ENCODE peak calls at places on chromosome 20, in five cellular contexts. A is GM23248, R is D341Med, F is AML-193, U is MCF 10A. T is an unnamed sample.

GRCh38 chr20:2535711-2536561 is 437 bp upstream of the TMC2 start:
- DNase-seq in A (no peak), R (no peak), F (no peak), U (no peak), T (no peak)

GRCh38 chr20:34459209-34459608 is 57.0 kb upstream of the DYNLRB1 start:
- DNase-seq in A (no peak), R (no peak), F (no peak), U (no peak), T (no peak)

GRCh38 chr20:63775096-63775978 is 35.8 kb downstream of the SLC2A4RG start:
- DNase-seq in A (peak), R (peak), F (no peak), U (no peak), T (peak)

GRCh38 chr20:10476319-10476724 is 41.2 kb downstream of the SLX4IP start:
- DNase-seq in A (peak), R (no peak), F (peak), U (no peak), T (no peak)

GRCh38 chr20:10647471-10647870 is 26.3 kb downstream of the JAG1 start:
- DNase-seq in A (peak), R (no peak), F (no peak), U (peak), T (no peak)

GRCh38 chr20:49647509-49647908 is 66.2 kb downstream of the B4GALT5 start:
- DNase-seq in A (peak), R (no peak), F (no peak), U (no peak), T (no peak)

GRCh38 chr20:56974499-56975250 is 291.8 kb downstream of the BMP7 start:
- DNase-seq in A (peak), R (peak), F (peak), U (peak), T (no peak)

GRCh38 chr20:16709017-16709416 is 20.8 kb upstream of the SNRPB2 start:
- DNase-seq in A (no peak), R (no peak), F (peak), U (no peak), T (no peak)

GRCh38 chr20:19497064-19497463 is 261.0 kb upstream of the RIN2 start:
- DNase-seq in A (peak), R (no peak), F (no peak), U (peak), T (no peak)

GRCh38 chr20:1437222-1437904 is 29.3 kb downstream of the NSFL1C start:
- DNase-seq in A (peak), R (peak), F (peak), U (peak), T (peak)

GRCh38 chr20:63240004-63240403 is 4.3 kb downstream of the BIRC7 start:
- DNase-seq in A (no peak), R (no peak), F (no peak), U (no peak), T (no peak)

GRCh38 chr20:38120625-38120988 is 44.5 kb downstream of the TGM2 start:
- DNase-seq in A (no peak), R (no peak), F (no peak), U (no peak), T (no peak)

GRCh38 chr20:32762754-32763201 is 593 bp downstream of the DNMT3B start:
- DNase-seq in A (peak), R (no peak), F (no peak), U (no peak), T (no peak)

GRCh38 chr20:44418069-44418905 is 57.4 kb upstream of the TTPAL start:
- DNase-seq in A (no peak), R (no peak), F (no peak), U (no peak), T (no peak)

GRCh38 chr20:46312075-46312944 is 4.0 kb upstream of the CDH22 start:
- DNase-seq in A (no peak), R (peak), F (no peak), U (no peak), T (peak)

GRCh38 chr20:22578221-22579118 is 5.9 kb downstream of the FOXA2 start:
- DNase-seq in A (no peak), R (no peak), F (no peak), U (no peak), T (no peak)

GRCh38 chr20:63117661-63118302 is 98.1 kb downstream of the YTHDF1 start:
- DNase-seq in A (no peak), R (no peak), F (no peak), U (no peak), T (no peak)

GRCh38 chr20:10111144-10111771 is 76.5 kb downstream of the ANKEF1 start:
- DNase-seq in A (no peak), R (no peak), F (no peak), U (no peak), T (no peak)

GRCh38 chr20:5864428-5864827 is 85.9 kb downstream of the TRMT6 start:
- DNase-seq in A (no peak), R (no peak), F (no peak), U (no peak), T (no peak)

GRCh38 chr20:62786100-62786499 is 10.2 kb upstream of the MRGBP start:
- DNase-seq in A (no peak), R (no peak), F (no peak), U (no peak), T (no peak)

GRCh38 chr20:3168079-3168828 is 5.1 kb downstream of the LZTS3 start:
- DNase-seq in A (no peak), R (no peak), F (no peak), U (no peak), T (no peak)

GRCh38 chr20:40688129-40689099 is 622 bp downstream of the MAFB start:
- DNase-seq in A (peak), R (peak), F (no peak), U (peak), T (no peak)

GRCh38 chr20:25468126-25469075 is 60.9 kb downstream of the GINS1 start:
- DNase-seq in A (no peak), R (no peak), F (no peak), U (no peak), T (no peak)

GRCh38 chr20:63895886-63896135 is 885 bp downstream of the DNAJC5 start:
- DNase-seq in A (peak), R (no peak), F (no peak), U (peak), T (no peak)

GRCh38 chr20:45470262-45470931 is 844 bp downstream of the WFDC2 start:
- DNase-seq in A (peak), R (peak), F (no peak), U (no peak), T (no peak)

GRCh38 chr20:56765172-56766073 is 136.3 kb downstream of the TFAP2C start:
- DNase-seq in A (peak), R (no peak), F (no peak), U (peak), T (no peak)

GRCh38 chr20:31602779-31603441 is 2.2 kb upstream of the ID1 start:
- DNase-seq in A (peak), R (no peak), F (peak), U (peak), T (no peak)

GRCh38 chr20:25706793-25707192 is 10.1 kb upstream of the ZNF337 start:
- DNase-seq in A (no peak), R (no peak), F (no peak), U (no peak), T (no peak)

GRCh38 chr20:56554869-56555268 is 21.8 kb downstream of the FAM209B start:
- DNase-seq in A (peak), R (peak), F (no peak), U (peak), T (no peak)

GRCh38 chr20:11686900-11687543 is 230.7 kb upstream of the BTBD3 start:
- DNase-seq in A (peak), R (peak), F (no peak), U (no peak), T (no peak)

GRCh38 chr20:17617868-17618672 is 48.2 kb downstream of the DSTN start:
- DNase-seq in A (no peak), R (peak), F (no peak), U (no peak), T (no peak)

GRCh38 chr20:6635034-6635736 is 132.3 kb upstream of the BMP2 start:
- DNase-seq in A (no peak), R (no peak), F (no peak), U (no peak), T (no peak)

GRCh38 chr20:2757969-2758368 is 42.5 kb downstream of the CPXM1 start:
- DNase-seq in A (no peak), R (no peak), F (no peak), U (no peak), T (no peak)